ENCODE peak calls at places on chromosome 20, in four cellular contexts. N is heart right ventricle, G is heart left ventricle, A is tibial artery. D is an unnamed sample.

GRCh38 chr20:39524371-39524911 is 562.3 kb downstream of the DHX35 start:
- DNase-seq in G (no peak), N (no peak), A (no peak), D (no peak)

GRCh38 chr20:62892348-62893304 is 31.0 kb upstream of the TCFL5 start:
- DNase-seq in A (no peak), N (no peak), G (no peak), D (no peak)

GRCh38 chr20:24211972-24212371 is 223.4 kb upstream of the GGTLC1 start:
- DNase-seq in G (no peak), A (no peak), N (no peak), D (no peak)

GRCh38 chr20:40508821-40509220 is 180.2 kb downstream of the MAFB start:
- DNase-seq in N (no peak), G (no peak), A (no peak), D (no peak)

GRCh38 chr20:2131366-2131765 is 29.7 kb downstream of the STK35 start:
- DNase-seq in G (no peak), N (no peak), A (no peak), D (no peak)

GRCh38 chr20:62906209-62906608 is 20.1 kb downstream of the DIDO1 start:
- DNase-seq in N (peak), A (no peak), G (peak), D (peak)

GRCh38 chr20:63357921-63358905 is 2.9 kb downstream of the CHRNA4 start:
- DNase-seq in N (peak), G (peak), A (no peak), D (no peak)

GRCh38 chr20:56429941-56430340 is 17.9 kb downstream of the CASS4 start:
- DNase-seq in N (no peak), A (no peak), G (no peak), D (no peak)

GRCh38 chr20:37417857-37418501 is 72.0 kb downstream of the SRC start:
- DNase-seq in A (no peak), N (no peak), G (no peak), D (no peak)

GRCh38 chr20:6562111-6562510 is 205.4 kb upstream of the BMP2 start:
- DNase-seq in N (no peak), A (no peak), G (no peak), D (no peak)

GRCh38 chr20:2302369-2302768 is 6.6 kb downstream of the TGM3 start:
- DNase-seq in A (no peak), G (no peak), N (no peak), D (no peak)

GRCh38 chr20:61556116-61556515 is 304.1 kb downstream of the CDH4 start:
- DNase-seq in A (no peak), N (no peak), G (no peak), D (no peak)

GRCh38 chr20:38727602-38728236 is 3.4 kb downstream of the SLC32A1 start:
- DNase-seq in G (no peak), N (no peak), A (no peak), D (no peak)

GRCh38 chr20:41001497-41001896 is 27.1 kb upstream of the TOP1 start:
- DNase-seq in N (no peak), A (no peak), G (no peak), D (no peak)

GRCh38 chr20:62434098-62434497 is 6.8 kb upstream of the RBBP8NL start:
- DNase-seq in A (no peak), N (no peak), G (no peak), D (no peak)

GRCh38 chr20:11553603-11554002 is 364.1 kb upstream of the BTBD3 start:
- DNase-seq in G (no peak), N (no peak), A (no peak), D (no peak)

GRCh38 chr20:31577194-31577593 is 27.9 kb upstream of the ID1 start:
- DNase-seq in G (no peak), A (no peak), N (no peak), D (no peak)

GRCh38 chr20:23234311-23235078 is 116.1 kb upstream of the NXT1 start:
- DNase-seq in A (no peak), N (no peak), G (no peak), D (no peak)

GRCh38 chr20:17841751-17842191 is 126.8 kb downstream of the SNX5 start:
- DNase-seq in A (peak), N (peak), G (peak), D (no peak)

GRCh38 chr20:6473197-6473596 is 294.3 kb upstream of the BMP2 start:
- DNase-seq in G (no peak), A (no peak), N (no peak), D (no peak)

GRCh38 chr20:41275181-41275793 is 42.2 kb downstream of the ZHX3 start:
- DNase-seq in G (no peak), A (no peak), N (no peak), D (no peak)

GRCh38 chr20:41173161-41173721 is 35.9 kb downstream of the PLCG1 start:
- DNase-seq in G (peak), N (peak), A (peak), D (peak)

GRCh38 chr20:47300071-47300470 is 56.4 kb downstream of the ZMYND8 start:
- DNase-seq in G (no peak), N (no peak), A (no peak), D (no peak)

GRCh38 chr20:6017467-6017866 is 36.4 kb downstream of the LRRN4 start:
- DNase-seq in A (no peak), G (no peak), N (no peak), D (no peak)

GRCh38 chr20:23249541-23249940 is 101.0 kb upstream of the NXT1 start:
- DNase-seq in G (no peak), A (no peak), N (no peak), D (no peak)

DNA sequence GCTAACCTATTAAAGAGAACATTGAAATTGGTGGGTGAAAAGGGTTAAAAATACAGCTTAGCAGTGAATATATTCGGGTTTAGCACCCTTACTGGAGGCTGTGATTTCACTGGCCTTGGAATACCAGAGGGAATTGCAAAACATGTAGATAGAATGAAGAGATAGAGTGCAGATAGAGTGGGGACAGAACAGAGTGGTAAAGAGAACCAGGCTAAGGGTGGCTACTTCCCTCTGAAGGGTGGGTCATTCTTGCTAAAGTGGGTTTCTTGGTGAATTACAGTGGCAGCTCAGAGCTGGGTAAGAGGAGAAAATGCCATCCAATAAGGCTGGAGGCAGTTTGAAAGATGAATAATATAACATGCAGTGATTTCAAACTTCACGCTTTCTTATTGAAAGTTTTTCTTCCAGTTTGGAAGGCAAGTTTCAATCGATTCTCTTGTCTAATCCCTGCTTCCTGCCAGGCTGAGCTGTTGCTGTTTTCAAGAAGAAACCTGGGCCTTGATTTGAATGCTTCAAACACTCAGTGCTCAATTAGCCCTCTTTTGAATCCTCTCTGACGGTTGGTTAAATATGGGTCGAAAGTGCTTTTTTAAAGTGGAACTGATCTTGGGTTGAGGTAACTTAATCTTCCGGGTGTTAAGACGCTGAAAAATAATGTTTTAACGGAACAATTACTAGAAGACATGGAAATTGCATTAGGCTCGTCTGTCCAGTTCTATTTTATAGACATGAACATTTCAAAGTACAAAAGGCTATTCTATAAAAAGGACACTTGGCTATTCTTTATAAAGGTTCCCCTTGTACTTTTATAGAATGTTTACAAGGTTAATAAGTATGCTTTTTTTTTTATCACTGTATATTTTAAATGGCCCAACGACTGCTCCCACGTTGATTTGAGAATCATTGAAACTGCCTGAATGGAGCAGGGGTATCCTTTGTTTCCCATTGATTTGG is 203.3 kb downstream of the BCAS1 start:
- DNase-seq in G (no peak), N (no peak), A (no peak), D (no peak)
- H3K4me3 ChIP-seq in G (no peak), N (no peak), A (no peak), D (no peak)

GRCh38 chr20:33655164-33655563 is 7.0 kb upstream of the C20orf144 start:
- DNase-seq in N (no peak), G (no peak), A (no peak), D (no peak)

GRCh38 chr20:33653900-33654596 is 8.1 kb upstream of the C20orf144 start:
- DNase-seq in N (no peak), G (no peak), A (no peak), D (peak)

GRCh38 chr20:33651562-33652048 is 10.5 kb upstream of the C20orf144 start:
- DNase-seq in G (no peak), N (no peak), A (no peak), D (no peak)

GRCh38 chr20:33654680-33655161 is 7.4 kb upstream of the C20orf144 start:
- DNase-seq in A (no peak), G (no peak), N (no peak), D (no peak)

DNA sequence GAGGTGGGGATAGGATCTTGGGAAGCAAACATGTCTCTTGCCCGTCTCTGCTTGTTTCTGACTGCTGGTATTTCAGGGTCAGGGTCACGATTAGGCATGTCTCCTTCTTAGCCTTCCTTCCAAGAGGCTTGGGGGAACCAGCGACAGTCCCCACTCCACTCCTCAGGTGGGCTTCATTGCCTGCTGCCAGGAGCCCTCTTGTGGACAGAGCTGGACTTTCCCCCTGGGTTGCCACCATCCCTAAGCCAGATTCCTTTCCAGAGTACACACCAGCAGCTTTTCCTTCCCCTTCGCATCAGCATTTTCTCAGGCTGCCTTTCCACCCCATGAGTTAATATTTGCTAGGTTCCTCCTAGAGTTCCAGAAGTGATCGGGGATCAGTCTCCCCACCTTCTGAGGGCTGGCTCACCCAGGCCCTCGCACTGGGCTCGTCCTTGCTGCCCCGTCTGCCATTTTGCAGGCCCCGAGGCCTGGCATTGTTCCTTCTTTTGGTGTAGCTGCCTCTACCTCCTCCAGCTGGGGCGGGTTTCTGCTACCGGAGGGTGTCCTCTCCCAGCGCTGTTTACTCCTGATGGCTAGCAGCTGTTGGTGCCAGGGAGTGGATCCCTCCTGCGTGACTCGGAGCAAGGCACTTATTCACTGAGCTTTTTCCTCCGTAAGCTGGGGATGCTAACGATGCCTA is 8.8 kb upstream of the C20orf144 start:
- DNase-seq in G (peak), A (no peak), N (peak), D (no peak)
- TF ChIP-seq CTCF in G (peak), A (peak), N (peak), D (peak)

GRCh38 chr20:49543858-49544437 is 24.0 kb downstream of the PTGIS start:
- DNase-seq in N (no peak), A (no peak), G (no peak), D (no peak)
- H3K27ac ChIP-seq in N (no peak), A (peak), G (no peak), D (no peak)

GRCh38 chr20:57536759-57537724 is 12.1 kb upstream of the CTCFL start:
- DNase-seq in G (no peak), A (no peak), N (no peak), D (no peak)
- H3K4me3 ChIP-seq in G (no peak), A (no peak), N (no peak), D (no peak)

DNA sequence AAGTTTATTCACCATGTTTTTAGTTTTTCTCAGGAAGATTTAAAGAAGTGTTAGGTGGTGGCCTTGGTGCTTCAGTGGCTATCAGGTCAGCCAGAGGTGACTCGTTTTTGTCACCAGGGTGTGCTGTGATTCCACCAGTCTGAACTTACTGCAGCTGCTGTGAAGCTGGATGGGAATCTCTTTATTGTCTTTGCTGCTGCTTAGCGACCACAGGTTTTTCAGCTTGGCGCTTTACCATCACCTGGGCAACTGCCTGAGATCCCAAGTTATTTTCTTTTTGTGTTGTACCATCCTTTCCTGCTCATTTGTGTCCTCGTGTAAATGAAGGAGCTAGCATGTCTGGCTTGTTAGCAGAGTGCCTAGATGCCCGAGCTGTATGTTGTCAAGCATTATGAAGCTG is 146.9 kb downstream of the MACROD2 start:
- DNase-seq in G (peak), N (peak), A (no peak), D (peak)
- TF ChIP-seq CTCF in G (peak), N (peak), A (no peak), D (peak)

GRCh38 chr20:25863536-25864325 is 167.1 kb upstream of the ZNF337 start:
- DNase-seq in A (no peak), N (no peak), G (no peak), D (no peak)
- H3K27ac ChIP-seq in A (peak), N (peak), G (no peak), D (no peak)

GRCh38 chr20:45813489-45813888 is 1.0 kb downstream of the UBE2C start:
- DNase-seq in N (no peak), G (no peak), A (no peak), D (no peak)
- H3K4me3 ChIP-seq in N (no peak), G (no peak), A (no peak), D (no peak)

GRCh38 chr20:46000571-46001145 is 8.1 kb upstream of the MMP9 start:
- DNase-seq in N (no peak), A (no peak), G (no peak), D (no peak)
- TF ChIP-seq CTCF in N (no peak), A (no peak), G (no peak), D (no peak)

DNA sequence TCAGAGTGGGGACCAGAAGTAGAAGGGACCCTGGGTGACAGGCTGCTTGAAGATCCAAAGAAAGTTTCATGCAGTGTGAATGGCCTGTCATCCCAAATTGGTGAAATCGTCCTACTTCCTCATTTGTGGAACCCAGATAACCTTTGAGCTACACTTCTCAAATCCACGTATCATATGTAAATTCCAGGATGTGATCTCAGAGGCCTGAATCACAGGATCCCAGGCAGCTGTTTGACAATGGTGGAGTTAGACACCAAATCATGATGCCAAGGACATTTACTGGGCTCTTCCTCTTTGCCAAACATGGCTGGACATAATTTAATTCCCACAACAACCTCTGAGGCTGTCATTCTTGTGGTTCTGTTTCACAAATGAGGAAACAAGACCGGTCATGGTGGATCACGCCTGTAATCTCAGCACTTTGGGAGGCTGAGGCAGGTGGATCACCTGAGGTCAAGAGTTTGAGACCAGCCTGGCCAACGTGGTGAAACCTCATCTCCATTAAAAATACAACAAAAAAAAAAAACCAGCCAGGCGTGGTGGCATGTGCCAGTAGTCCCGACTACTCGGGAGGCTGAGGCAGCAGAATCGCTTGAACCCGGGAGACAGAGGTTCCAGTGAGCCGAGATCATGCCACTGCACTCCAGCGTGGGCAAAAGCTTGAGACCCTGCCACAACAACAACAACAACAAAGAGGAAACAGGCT is 39.9 kb upstream of the TTPAL start:
- DNase-seq in G (no peak), N (no peak), A (no peak), D (no peak)
- H3K27ac ChIP-seq in G (no peak), N (no peak), A (no peak), D (no peak)

GRCh38 chr20:35084998-35085397 is 7.6 kb downstream of the TRPC4AP start:
- DNase-seq in A (no peak), G (no peak), N (no peak), D (no peak)
- H3K4me3 ChIP-seq in A (no peak), G (no peak), N (no peak), D (no peak)